ENCODE peak calls at places on chromosomes 3 and 15, in seven cellular contexts. Z is H4; C is A549; J is stimulated activated naive CD8-positive, alpha-beta T cell treated with anti-CD3 and anti-CD28 coated beads, Interleukin-15, amount 100 ng/mL, for 72 hours; G is PC-3; N is Kasumi-1; Q is memory B cell. V is an unnamed sample.

GRCh38 chr3:75295013-75295412 is 369.1 kb upstream of the FRG2C start:
- DNase-seq in Z (no peak), C (no peak), J (no peak), G (no peak), N (no peak), Q (no peak), V (no peak)

GRCh38 chr3:38138347-38139190 is at the start of gene MYD88:
- DNase-seq in Z (no peak), C (peak; percentile 63), J (peak; percentile 85), G (peak; percentile 62), N (peak; percentile 85), Q (peak; percentile 79), V (peak; percentile 43)

GRCh38 chr15:64772488-64772887 is 2.9 kb downstream of the RBPMS2 start:
- DNase-seq in Z (no peak), C (no peak), J (no peak), G (no peak), N (no peak), Q (no peak), V (no peak)

GRCh38 chr3:156300929-156301806 is 180.8 kb downstream of the KCNAB1 start:
- DNase-seq in Z (peak; percentile 23), C (no peak), J (no peak), G (no peak), N (peak; percentile 81), Q (no peak), V (no peak)

GRCh38 chr3:27311400-27311799 is 57.8 kb downstream of the NEK10 start:
- DNase-seq in Z (peak; percentile 61), C (peak; percentile 86), J (no peak), G (peak; percentile 95), N (no peak), Q (no peak), V (no peak)

GRCh38 chr15:83815506-83815905 is 161.6 kb downstream of the ADAMTSL3 start:
- DNase-seq in Z (no peak), C (no peak), J (no peak), G (no peak), N (no peak), Q (no peak), V (no peak)

GRCh38 chr15:76431936-76432335 is 95.4 kb downstream of the ISL2 start:
- DNase-seq in Z (no peak), C (no peak), J (no peak), G (no peak), N (no peak), Q (no peak), V (no peak)

GRCh38 chr3:58492385-58492970 is 582 bp downstream of the KCTD6 start:
- DNase-seq in Z (no peak), C (no peak), J (no peak), G (peak; percentile 19), N (no peak), Q (no peak), V (no peak)

GRCh38 chr15:99029358-99029871 is 21.8 kb upstream of the PGPEP1L start:
- DNase-seq in Z (no peak), C (no peak), J (no peak), G (peak; percentile 27), N (no peak), Q (no peak), V (no peak)

GRCh38 chr15:59165726-59166125 is 40.9 kb upstream of the LDHAL6B start:
- DNase-seq in Z (no peak), C (no peak), J (no peak), G (peak; percentile 23), N (no peak), Q (no peak), V (no peak)

GRCh38 chr15:31200735-31201151 is 99.2 kb upstream of the TRPM1 start:
- DNase-seq in Z (no peak), C (peak; percentile 75), J (peak; percentile 39), G (peak; percentile 66), N (no peak), Q (peak; percentile 32), V (peak; percentile 59)

GRCh38 chr15:99976811-99977271 is 243.6 kb upstream of the LYSMD4 start:
- DNase-seq in Z (peak; percentile 24), C (peak; percentile 28), J (no peak), G (no peak), N (peak; percentile 19), Q (no peak), V (no peak)

GRCh38 chr15:74614744-74615312 is 808 bp upstream of the CLK3 start:
- DNase-seq in Z (peak; percentile 56), C (peak; percentile 64), J (peak; percentile 87), G (peak; percentile 68), N (peak; percentile 37), Q (peak; percentile 93), V (peak; percentile 61)

GRCh38 chr3:84925571-84925970 is 33.2 kb upstream of the CADM2 start:
- DNase-seq in Z (no peak), C (no peak), J (no peak), G (no peak), N (no peak), Q (no peak), V (no peak)

GRCh38 chr3:184679056-184679502 is 32.8 kb downstream of the MAGEF1 start:
- DNase-seq in Z (no peak), C (no peak), J (no peak), G (no peak), N (no peak), Q (no peak), V (no peak)

GRCh38 chr3:131868203-131868602 is 166.6 kb downstream of the CPNE4 start:
- DNase-seq in Z (no peak), C (no peak), J (no peak), G (no peak), N (no peak), Q (no peak), V (no peak)

GRCh38 chr3:155946178-155946577 is 75.7 kb downstream of the GMPS start:
- DNase-seq in Z (peak; percentile 62), C (peak; percentile 32), J (no peak), G (peak; percentile 59), N (no peak), Q (no peak), V (no peak)

GRCh38 chr3:66592927-66593625 is 92.3 kb upstream of the LRIG1 start:
- DNase-seq in Z (no peak), C (no peak), J (no peak), G (no peak), N (no peak), Q (no peak), V (no peak)

GRCh38 chr3:185988080-185988815 is 50.4 kb upstream of the TRA2B start:
- DNase-seq in Z (no peak), C (no peak), J (no peak), G (no peak), N (no peak), Q (no peak), V (no peak)

GRCh38 chr15:94600496-94600895 is 369.1 kb downstream of the MCTP2 start:
- DNase-seq in Z (no peak), C (no peak), J (no peak), G (no peak), N (no peak), Q (no peak), V (no peak)

GRCh38 chr3:49781415-49782199 is 4.7 kb downstream of the IP6K1 start:
- DNase-seq in Z (no peak), C (no peak), J (no peak), G (no peak), N (no peak), Q (no peak), V (no peak)

GRCh38 chr3:31567036-31567435 is 34.3 kb downstream of the STT3B start:
- DNase-seq in Z (no peak), C (peak; percentile 14), J (no peak), G (peak; percentile 24), N (peak; percentile 47), Q (no peak), V (no peak)

GRCh38 chr3:11478167-11478566 is 165.5 kb downstream of the VGLL4 start:
- DNase-seq in Z (no peak), C (no peak), J (no peak), G (no peak), N (no peak), Q (no peak), V (no peak)

GRCh38 chr3:194383276-194383940 is 13.9 kb upstream of the LRRC15 start:
- DNase-seq in Z (no peak), C (no peak), J (no peak), G (no peak), N (no peak), Q (no peak), V (no peak)

GRCh38 chr15:31497838-31498237 is 171.2 kb downstream of the KLF13 start:
- DNase-seq in Z (no peak), C (no peak), J (no peak), G (no peak), N (no peak), Q (no peak), V (no peak)

GRCh38 chr3:5019411-5020261 is 40.4 kb downstream of the BHLHE40 start:
- DNase-seq in Z (no peak), C (peak; percentile 49), J (peak; percentile 46), G (no peak), N (no peak), Q (no peak), V (no peak)